ENCODE peak calls at places on chromosome 11, in six cellular contexts. One of them, this sample, is unnamed.

GRCh38 chr11:14248577-14248976 is 110.4 kb downstream of the RRAS2 start:
- DNase-seq in HL-60: no peak
- DNase-seq in central memory CD4-positive, alpha-beta T cell: no peak
- DNase-seq in kidney: no peak
- DNase-seq in Kasumi-1: no peak
- DNase-seq in dermis blood vessel endothelial cell: no peak
- DNase-seq in this sample: no peak

GRCh38 chr11:71365626-71366025 is 82.6 kb downstream of the DHCR7 start:
- DNase-seq in HL-60: no peak
- DNase-seq in central memory CD4-positive, alpha-beta T cell: no peak
- DNase-seq in kidney: no peak
- DNase-seq in Kasumi-1: no peak
- DNase-seq in dermis blood vessel endothelial cell: no peak
- DNase-seq in this sample: no peak

GRCh38 chr11:64203421-64204079 is 3.0 kb upstream of the FERMT3 start:
- DNase-seq in HL-60: no peak
- DNase-seq in central memory CD4-positive, alpha-beta T cell: no peak
- DNase-seq in kidney: no peak
- DNase-seq in Kasumi-1: no peak
- DNase-seq in dermis blood vessel endothelial cell: no peak
- DNase-seq in this sample: no peak

GRCh38 chr11:17208257-17208999 is 642 bp upstream of the PIK3C2A start:
- DNase-seq in HL-60: peak
- DNase-seq in central memory CD4-positive, alpha-beta T cell: peak
- DNase-seq in kidney: no peak
- DNase-seq in Kasumi-1: peak
- DNase-seq in dermis blood vessel endothelial cell: peak
- DNase-seq in this sample: no peak

GRCh38 chr11:96314326-96315050 is 28.5 kb downstream of the MAML2 start:
- DNase-seq in HL-60: no peak
- DNase-seq in central memory CD4-positive, alpha-beta T cell: no peak
- DNase-seq in kidney: no peak
- DNase-seq in Kasumi-1: peak
- DNase-seq in dermis blood vessel endothelial cell: peak
- DNase-seq in this sample: no peak

GRCh38 chr11:1180171-1180570 is 22.4 kb downstream of the MUC5AC start:
- DNase-seq in HL-60: no peak
- DNase-seq in central memory CD4-positive, alpha-beta T cell: no peak
- DNase-seq in kidney: peak
- DNase-seq in Kasumi-1: no peak
- DNase-seq in dermis blood vessel endothelial cell: no peak
- DNase-seq in this sample: no peak

GRCh38 chr11:126491092-126491491 is 135.6 kb downstream of the ST3GAL4 start:
- DNase-seq in HL-60: no peak
- DNase-seq in central memory CD4-positive, alpha-beta T cell: no peak
- DNase-seq in kidney: no peak
- DNase-seq in Kasumi-1: no peak
- DNase-seq in dermis blood vessel endothelial cell: no peak
- DNase-seq in this sample: peak

GRCh38 chr11:12803086-12803826 is 129.0 kb downstream of the TEAD1 start:
- DNase-seq in HL-60: no peak
- DNase-seq in central memory CD4-positive, alpha-beta T cell: no peak
- DNase-seq in kidney: no peak
- DNase-seq in Kasumi-1: no peak
- DNase-seq in dermis blood vessel endothelial cell: peak
- DNase-seq in this sample: no peak

GRCh38 chr11:111334495-111335123 is 36.3 kb downstream of the POU2AF3 start:
- DNase-seq in HL-60: no peak
- DNase-seq in central memory CD4-positive, alpha-beta T cell: no peak
- DNase-seq in kidney: no peak
- DNase-seq in Kasumi-1: no peak
- DNase-seq in dermis blood vessel endothelial cell: no peak
- DNase-seq in this sample: no peak

GRCh38 chr11:124900464-124900863 is 2.8 kb upstream of the ROBO4 start:
- DNase-seq in HL-60: no peak
- DNase-seq in central memory CD4-positive, alpha-beta T cell: no peak
- DNase-seq in kidney: no peak
- DNase-seq in Kasumi-1: no peak
- DNase-seq in dermis blood vessel endothelial cell: peak
- DNase-seq in this sample: no peak

GRCh38 chr11:78562398-78562797 is 12.3 kb downstream of the NARS2 start:
- DNase-seq in HL-60: no peak
- DNase-seq in central memory CD4-positive, alpha-beta T cell: no peak
- DNase-seq in kidney: no peak
- DNase-seq in Kasumi-1: no peak
- DNase-seq in dermis blood vessel endothelial cell: peak
- DNase-seq in this sample: no peak

GRCh38 chr11:105181100-105181499 is 41.5 kb upstream of the CARD18 start:
- DNase-seq in HL-60: peak
- DNase-seq in central memory CD4-positive, alpha-beta T cell: no peak
- DNase-seq in kidney: no peak
- DNase-seq in Kasumi-1: peak
- DNase-seq in dermis blood vessel endothelial cell: peak
- DNase-seq in this sample: no peak

GRCh38 chr11:1829039-1829820 is 5.6 kb upstream of the SYT8 start:
- DNase-seq in HL-60: no peak
- DNase-seq in central memory CD4-positive, alpha-beta T cell: no peak
- DNase-seq in kidney: peak
- DNase-seq in Kasumi-1: peak
- DNase-seq in dermis blood vessel endothelial cell: no peak
- DNase-seq in this sample: no peak

GRCh38 chr11:123064268-123064657 is 2.3 kb upstream of the HSPA8 start:
- DNase-seq in HL-60: no peak
- DNase-seq in central memory CD4-positive, alpha-beta T cell: no peak
- DNase-seq in kidney: no peak
- DNase-seq in Kasumi-1: no peak
- DNase-seq in dermis blood vessel endothelial cell: no peak
- DNase-seq in this sample: no peak

This sample was measured in spleen.